ENCODE peak calls at places on chromosomes 5 and 9, in five cellular contexts. One of them, this sample, is unnamed. For H3K36me3, the result is how much of the 10 kb centered on the place peaks cover.

GRCh38 chr9:82996931-82997330 is 66.0 kb downstream of the RASEF start:
- DNase-seq in stomach: no peak
- DNase-seq in transverse colon: no peak
- DNase-seq in spleen: no peak
- DNase-seq in HCT116: no peak
- DNase-seq in this sample: no peak

GRCh38 chr9:77427256-77427927 is 220.7 kb downstream of the GNA14 start:
- DNase-seq in spleen: no peak
- DNase-seq in stomach: no peak
- DNase-seq in transverse colon: no peak
- DNase-seq in HCT116: no peak
- DNase-seq in this sample: no peak

GRCh38 chr5:55441107-55441771 is 93.5 kb downstream of the PLPP1 start:
- DNase-seq in transverse colon: no peak
- DNase-seq in HCT116: no peak
- DNase-seq in spleen: no peak
- DNase-seq in stomach: no peak
- DNase-seq in this sample: no peak

GRCh38 chr5:163580516-163580915 is 75.1 kb downstream of the MAT2B start:
- DNase-seq in stomach: no peak
- DNase-seq in transverse colon: peak
- DNase-seq in spleen: no peak
- DNase-seq in HCT116: no peak
- DNase-seq in this sample: no peak

GRCh38 chr5:132428147-132428482 is 58.6 kb downstream of the SLC22A5 start:
- DNase-seq in spleen: no peak
- DNase-seq in HCT116: no peak
- DNase-seq in transverse colon: no peak
- DNase-seq in stomach: no peak
- DNase-seq in this sample: no peak

GRCh38 chr5:139636207-139636792 is 11.8 kb upstream of the CXXC5 start:
- DNase-seq in HCT116: no peak
- DNase-seq in transverse colon: peak
- DNase-seq in spleen: peak
- DNase-seq in stomach: peak
- DNase-seq in this sample: peak

GRCh38 chr5:1883120-1883924 is 597 bp upstream of the IRX4 start:
- DNase-seq in stomach: no peak
- DNase-seq in HCT116: no peak
- DNase-seq in spleen: peak
- DNase-seq in transverse colon: no peak
- DNase-seq in this sample: no peak

GRCh38 chr9:21110708-21111576 is 30.7 kb downstream of the IFNW1 start:
- DNase-seq in spleen: no peak
- DNase-seq in HCT116: peak
- DNase-seq in transverse colon: no peak
- DNase-seq in stomach: no peak
- DNase-seq in this sample: no peak

GRCh38 chr5:132214491-132214890 is 13.2 kb downstream of the P4HA2 start:
- DNase-seq in HCT116: no peak
- DNase-seq in transverse colon: no peak
- DNase-seq in stomach: no peak
- DNase-seq in spleen: peak
- DNase-seq in this sample: no peak

GRCh38 chr5:1670342-1670741 is 129.3 kb downstream of the MRPL36 start:
- DNase-seq in spleen: no peak
- DNase-seq in stomach: no peak
- DNase-seq in HCT116: no peak
- DNase-seq in transverse colon: no peak
- DNase-seq in this sample: peak

GRCh38 chr5:134552301-134552700 is 26.8 kb downstream of the JADE2 start:
- DNase-seq in transverse colon: no peak
- DNase-seq in HCT116: no peak
- DNase-seq in stomach: peak
- DNase-seq in spleen: no peak
- DNase-seq in this sample: no peak

GRCh38 chr5:133610489-133611356 is 1.6 kb downstream of the FSTL4 start:
- DNase-seq in stomach: peak
- DNase-seq in spleen: peak
- DNase-seq in HCT116: no peak
- DNase-seq in transverse colon: peak
- DNase-seq in this sample: peak

GRCh38 chr5:909086-909485 is 16.4 kb downstream of the TRIP13 start:
- DNase-seq in transverse colon: no peak
- DNase-seq in spleen: peak
- DNase-seq in HCT116: no peak
- DNase-seq in stomach: no peak
- DNase-seq in this sample: no peak

GRCh38 chr5:115418788-115419187 is 122.3 kb upstream of the CCDC112 start:
- DNase-seq in stomach: no peak
- DNase-seq in transverse colon: peak
- DNase-seq in HCT116: no peak
- DNase-seq in spleen: no peak
- DNase-seq in this sample: peak

GRCh38 chr9:117768740-117769400 is 64.7 kb downstream of the TLR4 start:
- DNase-seq in stomach: no peak
- DNase-seq in spleen: no peak
- DNase-seq in HCT116: no peak
- DNase-seq in transverse colon: no peak
- DNase-seq in this sample: no peak

GRCh38 chr9:135222991-135223760 is 135.7 kb downstream of the OLFM1 start:
- DNase-seq in stomach: no peak
- DNase-seq in HCT116: no peak
- DNase-seq in transverse colon: no peak
- DNase-seq in spleen: peak
- DNase-seq in this sample: no peak

GRCh38 chr5:82931110-82931509 is 146.1 kb downstream of the TMEM167A start:
- DNase-seq in HCT116: no peak
- DNase-seq in stomach: no peak
- DNase-seq in transverse colon: no peak
- DNase-seq in spleen: no peak
- DNase-seq in this sample: no peak

GRCh38 chr5:167294861-167295685 is 996.4 kb upstream of the WWC1 start:
- DNase-seq in spleen: no peak
- DNase-seq in stomach: no peak
- DNase-seq in transverse colon: peak
- DNase-seq in HCT116: peak
- DNase-seq in this sample: no peak

GRCh38 chr5:179331591-179331990 is 13.7 kb downstream of the ADAMTS2 start:
- DNase-seq in HCT116: no peak
- DNase-seq in spleen: no peak
- DNase-seq in stomach: no peak
- DNase-seq in transverse colon: no peak
- DNase-seq in this sample: no peak

GRCh38 chr5:109676920-109677319 is 12.8 kb upstream of the MAN2A1 start:
- DNase-seq in HCT116: no peak
- DNase-seq in transverse colon: no peak
- DNase-seq in spleen: no peak
- DNase-seq in stomach: no peak
- DNase-seq in this sample: no peak

GRCh38 chr5:154962494-154962893 is 21.6 kb downstream of the MRPL22 start:
- DNase-seq in HCT116: no peak
- DNase-seq in transverse colon: no peak
- DNase-seq in spleen: no peak
- DNase-seq in stomach: no peak
- DNase-seq in this sample: no peak

GRCh38 chr5:154956712-154957111 is 15.8 kb downstream of the MRPL22 start:
- DNase-seq in HCT116: no peak
- DNase-seq in spleen: no peak
- DNase-seq in transverse colon: no peak
- DNase-seq in stomach: no peak
- DNase-seq in this sample: no peak
- H3K36me3 ChIP-seq in HCT116: under half
- H3K36me3 ChIP-seq in spleen: under half
- H3K36me3 ChIP-seq in transverse colon: under half
- H3K36me3 ChIP-seq in stomach: half or more
- H3K36me3 ChIP-seq in this sample: under half

GRCh38 chr9:133144142-133144886 is 19.4 kb downstream of the GBGT1 start:
- DNase-seq in HCT116: no peak
- DNase-seq in transverse colon: peak
- DNase-seq in spleen: peak
- DNase-seq in stomach: peak
- DNase-seq in this sample: no peak
- TF ChIP-seq POLR2A in HCT116: no peak
- TF ChIP-seq POLR2A in transverse colon: peak
- TF ChIP-seq POLR2A in spleen: no peak
- TF ChIP-seq POLR2A in stomach: no peak
- TF ChIP-seq POLR2A in this sample: no peak

GRCh38 chr9:91837982-91838731 is 111.9 kb downstream of the ROR2 start:
- DNase-seq in spleen: peak
- DNase-seq in transverse colon: peak
- DNase-seq in stomach: peak
- DNase-seq in HCT116: peak
- DNase-seq in this sample: no peak
- TF ChIP-seq POLR2AphosphoS5 in spleen: no peak
- TF ChIP-seq POLR2AphosphoS5 in transverse colon: no peak
- TF ChIP-seq POLR2AphosphoS5 in stomach: peak
- TF ChIP-seq POLR2AphosphoS5 in HCT116: no peak
- TF ChIP-seq POLR2AphosphoS5 in this sample: peak

GRCh38 chr5:6006838-6007314 is 371.5 kb downstream of the MED10 start:
- DNase-seq in stomach: no peak
- DNase-seq in spleen: no peak
- DNase-seq in transverse colon: no peak
- DNase-seq in HCT116: no peak
- DNase-seq in this sample: no peak

GRCh38 chr5:6000867-6001266 is 377.5 kb downstream of the MED10 start:
- DNase-seq in spleen: no peak
- DNase-seq in stomach: no peak
- DNase-seq in HCT116: no peak
- DNase-seq in transverse colon: no peak
- DNase-seq in this sample: no peak

DNA sequence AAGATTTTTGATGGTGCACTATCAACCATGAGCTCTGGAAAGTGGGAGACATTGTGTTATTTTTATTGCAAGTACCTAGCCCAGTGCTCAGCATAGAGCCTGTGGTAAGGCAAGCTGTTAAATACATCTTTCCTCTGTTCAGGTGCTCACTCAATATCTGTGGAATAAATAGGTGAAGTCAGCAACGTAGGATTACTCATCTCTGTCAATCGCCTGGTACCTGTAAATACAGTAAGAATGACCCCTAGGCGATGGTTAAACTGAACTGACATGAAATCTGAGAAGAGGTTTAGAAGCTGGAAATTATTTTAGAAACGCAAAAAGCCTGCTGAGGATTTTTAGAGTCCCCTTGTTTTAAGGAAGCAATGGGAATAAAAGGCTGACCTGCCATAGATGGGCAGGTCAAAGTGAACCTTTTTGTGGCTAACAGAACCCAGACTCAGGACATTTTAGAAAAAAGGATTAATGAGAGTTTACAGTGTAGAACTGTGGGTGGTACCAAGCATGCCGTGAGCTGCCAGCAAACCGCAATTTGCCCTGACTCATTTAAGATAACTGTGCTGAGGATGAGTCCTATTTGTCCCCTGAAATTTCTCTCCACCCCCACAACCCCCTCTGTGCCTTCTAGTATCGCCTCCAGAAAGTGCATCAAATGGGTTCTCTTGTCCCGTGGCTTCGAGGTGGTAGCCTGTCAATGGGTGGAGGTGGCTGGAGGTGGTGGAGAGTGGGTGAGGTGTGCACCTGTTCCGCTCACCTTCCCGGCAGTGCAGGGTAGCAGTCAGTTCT is 375.1 kb downstream of the MED10 start:
- DNase-seq in spleen: no peak
- DNase-seq in transverse colon: no peak
- DNase-seq in stomach: no peak
- DNase-seq in HCT116: no peak
- DNase-seq in this sample: no peak
- H3K36me3 ChIP-seq in spleen: under half
- H3K36me3 ChIP-seq in transverse colon: under half
- H3K36me3 ChIP-seq in stomach: under half
- H3K36me3 ChIP-seq in HCT116: under half
- H3K36me3 ChIP-seq in this sample: under half

This sample was measured in esophagus muscularis mucosa.